ENCODE peak calls at places on chromosomes 5 and 9, in six cellular contexts. W is HFFc6; M is EH; L is activated CD4-positive, alpha-beta T cell treated with anti-CD3 and anti-CD28 coated beads, Interleukin-2, amount 50 U/mL, for 1 hour; J is NCI-H1105; R is immature natural killer cell. P is an unnamed sample.

GRCh38 chr5:9265391-9266287 is 280.2 kb downstream of the SEMA5A start:
- DNase-seq in M (peak; percentile 97), J (no peak), L (no peak), W (peak; percentile 96), R (no peak), P (no peak)

GRCh38 chr5:67338416-67338815 is 141.8 kb upstream of the CD180 start:
- DNase-seq in L (no peak), R (no peak), J (no peak), M (peak; percentile 22), W (no peak), P (no peak)

GRCh38 chr9:137251490-137252268 is 593 bp downstream of the STPG3 start:
- DNase-seq in W (no peak), L (no peak), J (no peak), M (no peak), R (no peak), P (no peak)

GRCh38 chr9:129497064-129497836 is 123.7 kb downstream of the C9orf50 start:
- DNase-seq in J (peak; percentile 67), L (no peak), M (peak; percentile 77), R (no peak), W (peak; percentile 35), P (no peak)

GRCh38 chr5:75335952-75336624 is 932 bp upstream of the HMGCR start:
- DNase-seq in R (peak; percentile 51), W (peak; percentile 86), L (no peak), M (peak; percentile 85), J (no peak), P (no peak)

GRCh38 chr9:137305060-137305787 is 3.2 kb upstream of the NRARP start:
- DNase-seq in J (peak; percentile 35), W (peak; percentile 12), M (peak; percentile 51), R (peak; percentile 56), L (peak; percentile 54), P (no peak)

GRCh38 chr5:136199408-136199807 is 6.4 kb upstream of the SMIM32 start:
- DNase-seq in W (no peak), M (no peak), R (no peak), L (no peak), J (no peak), P (no peak)

GRCh38 chr5:139794067-139794846 is 1.4 kb upstream of the PSD2 start:
- DNase-seq in M (no peak), W (no peak), R (no peak), J (no peak), L (no peak), P (no peak)

GRCh38 chr9:98057095-98057799 is 715 bp downstream of the NANS start:
- DNase-seq in M (peak; percentile 53), R (no peak), W (no peak), J (no peak), L (peak; percentile 37), P (peak; percentile 8)

GRCh38 chr5:119315516-119315949 is 40.3 kb upstream of the TNFAIP8 start:
- DNase-seq in R (no peak), J (peak; percentile 9), M (peak; percentile 44), W (no peak), L (peak; percentile 50), P (no peak)

GRCh38 chr5:5572010-5572982 is 149.8 kb downstream of the ICE1 start:
- DNase-seq in W (no peak), J (no peak), L (no peak), M (no peak), R (no peak), P (no peak)

GRCh38 chr5:134530375-134531077 is 5.1 kb downstream of the JADE2 start:
- DNase-seq in L (no peak), J (no peak), W (no peak), R (no peak), M (no peak), P (no peak)

GRCh38 chr5:135034186-135034962 is at the start of gene PITX1:
- DNase-seq in R (no peak), L (peak; percentile 14), J (no peak), M (peak; percentile 59), W (peak; percentile 43), P (peak; percentile 16)

GRCh38 chr9:95510610-95511231 is 6.0 kb downstream of the PTCH1 start:
- DNase-seq in J (peak; percentile 91), R (peak; percentile 80), M (peak; percentile 97), W (peak; percentile 93), L (peak; percentile 76), P (peak; percentile 47)

GRCh38 chr9:132160802-132161742 is 786 bp upstream of the NTNG2 start:
- DNase-seq in M (peak; percentile 76), J (no peak), W (peak; percentile 58), L (peak; percentile 35), R (peak; percentile 74), P (peak; percentile 85)

GRCh38 chr9:69307446-69308216 is 17.4 kb upstream of the ENTREP1 start:
- DNase-seq in R (no peak), L (no peak), M (peak; percentile 78), W (peak; percentile 55), J (no peak), P (no peak)

GRCh38 chr9:69572611-69573010 is 99.6 kb downstream of the APBA1 start:
- DNase-seq in L (no peak), M (peak; percentile 60), J (no peak), W (peak; percentile 22), R (no peak), P (no peak)

GRCh38 chr5:137833463-137833862 is 34.2 kb upstream of the MYOT start:
- DNase-seq in J (no peak), L (no peak), W (peak; percentile 70), R (no peak), M (peak; percentile 88), P (no peak)

GRCh38 chr5:36703245-36703860 is 96.9 kb downstream of the SLC1A3 start:
- DNase-seq in L (no peak), W (no peak), R (no peak), J (no peak), M (no peak), P (no peak)

GRCh38 chr5:23084815-23085214 is 231.7 kb upstream of the CDH12 start:
- DNase-seq in W (no peak), J (no peak), M (no peak), L (no peak), R (no peak), P (no peak)

GRCh38 chr5:150057996-150058395 is 28.4 kb downstream of the CSF1R start:
- DNase-seq in W (no peak), M (peak; percentile 39), L (no peak), J (no peak), R (no peak), P (no peak)

GRCh38 chr5:157303667-157304327 is 37.9 kb downstream of the CYFIP2 start:
- DNase-seq in M (no peak), R (peak; percentile 19), L (peak; percentile 65), W (no peak), J (no peak), P (no peak)

GRCh38 chr9:21754741-21755140 is 47.7 kb upstream of the MTAP start:
- DNase-seq in M (no peak), L (no peak), J (no peak), R (no peak), W (no peak), P (no peak)

GRCh38 chr5:78731884-78732283 is 83.3 kb upstream of the LHFPL2 start:
- DNase-seq in L (no peak), M (peak; percentile 32), W (peak; percentile 32), R (no peak), J (no peak), P (no peak)

P was measured in AML-193.